ENCODE peak calls at places on chromosomes 16 and 17, in six cellular contexts. One of them, this sample, is unnamed.

GRCh38 chr16:1941162-1941923 is 1.7 kb downstream of the MSRB1 start:
- DNase-seq in CD8-positive, alpha-beta memory T cell: no peak
- DNase-seq in HT-29: no peak
- DNase-seq in NCI-H1436: no peak
- DNase-seq in Caki2: peak
- DNase-seq in LNCaP clone FGC: no peak
- DNase-seq in this sample: peak

GRCh38 chr17:42456223-42457106 is 2.2 kb upstream of the ATP6V0A1 start:
- DNase-seq in CD8-positive, alpha-beta memory T cell: no peak
- DNase-seq in HT-29: peak
- DNase-seq in NCI-H1436: no peak
- DNase-seq in Caki2: peak
- DNase-seq in LNCaP clone FGC: no peak
- DNase-seq in this sample: no peak

GRCh38 chr16:31472559-31473203 is 729 bp downstream of the TGFB1I1 start:
- DNase-seq in CD8-positive, alpha-beta memory T cell: no peak
- DNase-seq in HT-29: peak
- DNase-seq in NCI-H1436: peak
- DNase-seq in Caki2: peak
- DNase-seq in LNCaP clone FGC: no peak
- DNase-seq in this sample: peak

GRCh38 chr16:84647830-84648594 is at the start of gene KLHL36:
- DNase-seq in CD8-positive, alpha-beta memory T cell: peak
- DNase-seq in HT-29: peak
- DNase-seq in NCI-H1436: peak
- DNase-seq in Caki2: no peak
- DNase-seq in LNCaP clone FGC: no peak
- DNase-seq in this sample: peak

GRCh38 chr17:67672592-67672991 is 45.1 kb upstream of the NOL11 start:
- DNase-seq in CD8-positive, alpha-beta memory T cell: no peak
- DNase-seq in HT-29: no peak
- DNase-seq in NCI-H1436: peak
- DNase-seq in Caki2: no peak
- DNase-seq in LNCaP clone FGC: no peak
- DNase-seq in this sample: no peak

GRCh38 chr17:51120357-51120738 is 320 bp downstream of the SPAG9 start:
- DNase-seq in CD8-positive, alpha-beta memory T cell: no peak
- DNase-seq in HT-29: peak
- DNase-seq in NCI-H1436: no peak
- DNase-seq in Caki2: peak
- DNase-seq in LNCaP clone FGC: no peak
- DNase-seq in this sample: no peak

GRCh38 chr17:1959871-1960569 is 65.1 kb downstream of the RTN4RL1 start:
- DNase-seq in CD8-positive, alpha-beta memory T cell: no peak
- DNase-seq in HT-29: no peak
- DNase-seq in NCI-H1436: peak
- DNase-seq in Caki2: no peak
- DNase-seq in LNCaP clone FGC: no peak
- DNase-seq in this sample: no peak

GRCh38 chr17:78037280-78037679 is 78.8 kb downstream of the TNRC6C start:
- DNase-seq in CD8-positive, alpha-beta memory T cell: no peak
- DNase-seq in HT-29: no peak
- DNase-seq in NCI-H1436: no peak
- DNase-seq in Caki2: no peak
- DNase-seq in LNCaP clone FGC: no peak
- DNase-seq in this sample: no peak

GRCh38 chr16:86585821-86586611 is 7.7 kb downstream of the FOXL1 start:
- DNase-seq in CD8-positive, alpha-beta memory T cell: no peak
- DNase-seq in HT-29: no peak
- DNase-seq in NCI-H1436: no peak
- DNase-seq in Caki2: no peak
- DNase-seq in LNCaP clone FGC: no peak
- DNase-seq in this sample: no peak

GRCh38 chr17:56976941-56977570 is 875 bp upstream of the SCPEP1 start:
- DNase-seq in CD8-positive, alpha-beta memory T cell: no peak
- DNase-seq in HT-29: no peak
- DNase-seq in NCI-H1436: no peak
- DNase-seq in Caki2: no peak
- DNase-seq in LNCaP clone FGC: no peak
- DNase-seq in this sample: no peak

GRCh38 chr16:23504076-23504452 is 6.2 kb downstream of the GGA2 start:
- DNase-seq in CD8-positive, alpha-beta memory T cell: peak
- DNase-seq in HT-29: no peak
- DNase-seq in NCI-H1436: no peak
- DNase-seq in Caki2: peak
- DNase-seq in LNCaP clone FGC: peak
- DNase-seq in this sample: no peak

GRCh38 chr16:508884-509736 is 18.4 kb upstream of the CAPN15 start:
- DNase-seq in CD8-positive, alpha-beta memory T cell: no peak
- DNase-seq in HT-29: no peak
- DNase-seq in NCI-H1436: no peak
- DNase-seq in Caki2: no peak
- DNase-seq in LNCaP clone FGC: peak
- DNase-seq in this sample: no peak

GRCh38 chr17:68368387-68368786 is 77.1 kb downstream of the ARSG start:
- DNase-seq in CD8-positive, alpha-beta memory T cell: no peak
- DNase-seq in HT-29: no peak
- DNase-seq in NCI-H1436: no peak
- DNase-seq in Caki2: no peak
- DNase-seq in LNCaP clone FGC: no peak
- DNase-seq in this sample: no peak

GRCh38 chr17:32958418-32958817 is 30.5 kb downstream of the TMEM98 start:
- DNase-seq in CD8-positive, alpha-beta memory T cell: no peak
- DNase-seq in HT-29: no peak
- DNase-seq in NCI-H1436: no peak
- DNase-seq in Caki2: no peak
- DNase-seq in LNCaP clone FGC: peak
- DNase-seq in this sample: no peak

GRCh38 chr17:74730491-74731346 is 6.3 kb upstream of the RAB37 start:
- DNase-seq in CD8-positive, alpha-beta memory T cell: peak
- DNase-seq in HT-29: no peak
- DNase-seq in NCI-H1436: no peak
- DNase-seq in Caki2: no peak
- DNase-seq in LNCaP clone FGC: no peak
- DNase-seq in this sample: no peak

GRCh38 chr17:76827736-76828135 is 40.5 kb upstream of the MGAT5B start:
- DNase-seq in CD8-positive, alpha-beta memory T cell: no peak
- DNase-seq in HT-29: no peak
- DNase-seq in NCI-H1436: no peak
- DNase-seq in Caki2: no peak
- DNase-seq in LNCaP clone FGC: no peak
- DNase-seq in this sample: no peak

GRCh38 chr17:18157354-18157985 is 26.2 kb upstream of the ALKBH5 start:
- DNase-seq in CD8-positive, alpha-beta memory T cell: no peak
- DNase-seq in HT-29: no peak
- DNase-seq in NCI-H1436: no peak
- DNase-seq in Caki2: no peak
- DNase-seq in LNCaP clone FGC: no peak
- DNase-seq in this sample: no peak

GRCh38 chr17:8894673-8895578 is 27.5 kb upstream of the PIK3R6 start:
- DNase-seq in CD8-positive, alpha-beta memory T cell: no peak
- DNase-seq in HT-29: peak
- DNase-seq in NCI-H1436: peak
- DNase-seq in Caki2: peak
- DNase-seq in LNCaP clone FGC: peak
- DNase-seq in this sample: no peak

GRCh38 chr17:14741516-14741915 is 440.6 kb downstream of the HS3ST3B1 start:
- DNase-seq in CD8-positive, alpha-beta memory T cell: no peak
- DNase-seq in HT-29: no peak
- DNase-seq in NCI-H1436: no peak
- DNase-seq in Caki2: no peak
- DNase-seq in LNCaP clone FGC: no peak
- DNase-seq in this sample: no peak

GRCh38 chr16:87836844-87837581 is 32.3 kb downstream of the SLC7A5 start:
- DNase-seq in CD8-positive, alpha-beta memory T cell: no peak
- DNase-seq in HT-29: no peak
- DNase-seq in NCI-H1436: no peak
- DNase-seq in Caki2: no peak
- DNase-seq in LNCaP clone FGC: no peak
- DNase-seq in this sample: no peak

GRCh38 chr17:2484876-2485275 is 26.8 kb downstream of the METTL16 start:
- DNase-seq in CD8-positive, alpha-beta memory T cell: no peak
- DNase-seq in HT-29: no peak
- DNase-seq in NCI-H1436: peak
- DNase-seq in Caki2: no peak
- DNase-seq in LNCaP clone FGC: no peak
- DNase-seq in this sample: no peak

GRCh38 chr16:70589998-70590471 is 56.3 kb upstream of the IL34 start:
- DNase-seq in CD8-positive, alpha-beta memory T cell: no peak
- DNase-seq in HT-29: no peak
- DNase-seq in NCI-H1436: no peak
- DNase-seq in Caki2: no peak
- DNase-seq in LNCaP clone FGC: no peak
- DNase-seq in this sample: peak

This sample was measured in pancreas.